ENCODE peak calls at places on chromosomes 6 and 20, in seven cellular contexts. M is neural progenitor cell; H is cardiac fibroblast; C is tibial artery; U is GM23338; J is GM12865; L is CD8-positive, alpha-beta T cell. X is an unnamed sample.
A peak's percentile ranks its signal among the peaks of the same experiment; 100 is the strongest.

GRCh38 chr6:122049341-122049740 is 350.1 kb upstream of the HSF2 start:
- DNase-seq in M (peak; percentile 50), U (peak; percentile 33), H (peak; percentile 25), C (no peak), L (no peak), J (no peak), X (peak; percentile 38)

GRCh38 chr6:26217714-26218075 is 130.5 kb downstream of the HFE start:
- DNase-seq in M (peak; percentile 70), C (no peak), H (peak; percentile 59), U (peak; percentile 70), L (no peak), J (peak; percentile 66), X (no peak)

GRCh38 chr6:816510-817084 is 123.7 kb upstream of the EXOC2 start:
- DNase-seq in J (no peak), U (no peak), L (no peak), C (no peak), H (no peak), M (no peak), X (no peak)

GRCh38 chr6:219641-220198 is 72.6 kb upstream of the DUSP22 start:
- DNase-seq in C (peak; percentile 79), U (peak; percentile 37), L (no peak), M (peak; percentile 48), H (peak; percentile 48), J (peak; percentile 69), X (peak; percentile 11)

GRCh38 chr6:27582928-27583725 is 110.2 kb upstream of the ZNF184 start:
- DNase-seq in J (peak; percentile 81), U (peak; percentile 72), H (peak; percentile 85), M (peak; percentile 58), L (no peak), C (no peak), X (peak; percentile 66)

GRCh38 chr20:4534315-4534714 is 187.4 kb upstream of the PRND start:
- DNase-seq in C (no peak), H (no peak), L (no peak), U (no peak), J (no peak), M (no peak), X (peak; percentile 15)

GRCh38 chr6:133242761-133243590 is 1.8 kb downstream of the EYA4 start:
- DNase-seq in M (peak; percentile 66), U (peak; percentile 45), C (no peak), J (no peak), H (no peak), L (no peak), X (no peak)

GRCh38 chr6:131348572-131348971 is 213.3 kb downstream of the AKAP7 start:
- DNase-seq in J (no peak), L (no peak), H (no peak), C (no peak), M (peak; percentile 20), U (no peak), X (no peak)

GRCh38 chr6:99146716-99147115 is 199.0 kb upstream of the FBXL4 start:
- DNase-seq in L (no peak), M (no peak), C (no peak), U (no peak), J (no peak), H (no peak), X (no peak)

GRCh38 chr6:5995705-5996686 is 10.7 kb downstream of the NRN1 start:
- DNase-seq in M (peak; percentile 91), L (no peak), C (peak; percentile 88), J (no peak), U (peak; percentile 92), H (peak; percentile 28), X (peak; percentile 87)

GRCh38 chr6:168414696-168415095 is 26.3 kb upstream of the SMOC2 start:
- DNase-seq in J (no peak), L (no peak), H (peak; percentile 28), M (no peak), U (no peak), C (no peak), X (no peak)

GRCh38 chr6:26269406-26270120 is 95.4 kb upstream of the BTN3A2 start:
- DNase-seq in U (no peak), C (no peak), J (peak; percentile 46), H (peak; percentile 17), M (no peak), L (no peak), X (no peak)

GRCh38 chr6:35042041-35042440 is 99.1 kb downstream of the TCP11 start:
- DNase-seq in L (no peak), C (no peak), M (no peak), J (no peak), U (no peak), H (no peak), X (no peak)

GRCh38 chr6:134830945-134831344 is 119.0 kb downstream of the ALDH8A1 start:
- DNase-seq in J (no peak), C (no peak), L (no peak), M (no peak), H (no peak), U (no peak), X (no peak)

GRCh38 chr20:24376523-24377085 is 92.8 kb upstream of the SYNDIG1 start:
- DNase-seq in H (peak; percentile 56), L (no peak), U (no peak), J (no peak), M (no peak), C (no peak), X (peak; percentile 64)
- TF ChIP-seq CTCF in H (no peak), L (no peak), U (no peak), J (no peak), M (no peak), C (no peak), X (no peak)

GRCh38 chr6:46287681-46288080 is 116.9 kb upstream of the ENPP5 start:
- DNase-seq in M (no peak), J (no peak), H (no peak), U (no peak), L (no peak), C (no peak), X (no peak)

GRCh38 chr6:46284472-46284871 is 113.7 kb upstream of the ENPP5 start:
- DNase-seq in U (no peak), L (no peak), H (no peak), J (no peak), C (no peak), M (no peak), X (no peak)

GRCh38 chr6:46289865-46290264 is 119.1 kb upstream of the ENPP5 start:
- DNase-seq in U (no peak), M (no peak), C (no peak), L (no peak), H (no peak), J (no peak), X (no peak)

GRCh38 chr6:46288863-46289262 is 118.1 kb upstream of the ENPP5 start:
- DNase-seq in L (no peak), C (no peak), J (peak; percentile 21), U (no peak), H (no peak), M (no peak), X (no peak)

DNA sequence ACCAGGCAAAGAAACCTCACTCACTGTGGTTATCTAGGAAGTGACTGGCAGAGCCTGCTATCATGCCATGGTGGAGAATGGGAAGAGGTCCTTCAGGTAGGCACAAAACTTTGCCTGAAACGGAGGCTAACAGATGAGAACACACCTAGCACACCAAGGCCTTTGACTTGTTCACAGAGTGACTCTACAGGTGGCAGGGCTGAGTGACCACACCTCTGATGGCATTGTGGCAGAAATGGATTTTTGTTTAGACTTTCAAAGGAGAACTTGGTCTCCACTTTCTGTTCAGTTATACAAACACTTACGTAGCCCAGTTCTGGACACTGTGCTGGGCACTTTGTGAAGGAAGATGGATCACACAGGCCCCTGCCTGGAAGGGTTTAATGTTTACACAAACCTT is 116.3 kb upstream of the ENPP5 start:
- DNase-seq in L (no peak), H (no peak), U (no peak), M (no peak), C (no peak), J (no peak), X (no peak)
- H3K4me3 ChIP-seq in L (no peak overlapping the region), H (no peak overlapping the region), U (no peak overlapping the region), M (no peak overlapping the region), C (no peak overlapping the region), J (no peak overlapping the region), X (no peak overlapping the region)

GRCh38 chr20:23634044-23634801 is 3.5 kb downstream of the CST3 start:
- DNase-seq in C (no peak), H (no peak), L (no peak), U (no peak), M (no peak), J (no peak), X (no peak)
- TF ChIP-seq CTCF in C (no peak), H (no peak), L (no peak), U (no peak), M (no peak), J (no peak), X (no peak)

DNA sequence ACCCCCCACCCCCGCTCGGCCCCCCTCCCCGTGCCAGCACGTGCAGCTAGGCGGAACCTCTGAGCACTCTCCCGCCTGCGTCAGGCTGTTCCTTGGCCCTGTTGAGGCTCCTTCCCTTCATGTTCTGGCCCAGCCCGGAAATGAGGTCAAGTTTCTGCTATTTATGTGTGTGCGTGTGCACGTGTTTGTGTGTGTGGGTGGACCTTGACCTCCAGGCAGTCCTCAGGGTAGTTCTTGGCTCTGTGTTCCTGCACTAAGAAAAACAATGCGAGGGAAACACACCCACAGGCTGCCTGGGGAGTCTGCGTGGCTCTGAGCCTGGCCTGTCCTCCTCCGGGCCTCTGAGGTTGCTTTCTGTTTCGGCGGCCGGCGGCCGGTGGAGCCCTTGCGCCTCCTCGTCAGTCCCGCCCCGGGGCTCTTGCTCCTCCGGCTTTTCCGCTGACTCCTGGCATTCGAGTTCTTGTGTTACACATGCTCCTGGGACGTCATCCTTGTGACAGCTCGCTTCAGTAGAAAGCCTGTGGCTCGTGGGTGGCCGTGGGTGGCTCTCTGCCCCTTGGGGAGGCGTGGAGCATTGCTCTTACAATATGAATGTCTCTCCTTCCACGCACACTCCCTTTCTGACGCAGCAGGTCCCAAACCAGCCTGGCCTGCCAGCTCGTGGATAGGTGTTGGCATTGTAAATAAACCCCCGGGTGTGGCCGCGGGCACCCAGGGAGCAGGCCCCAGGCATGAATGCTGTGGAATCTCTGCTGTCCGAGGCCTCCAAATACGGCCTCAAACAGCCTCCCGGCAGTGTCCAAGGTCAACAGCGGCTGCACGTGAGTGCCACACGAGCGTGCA is 10.0 kb downstream of the SLCO4A1 start:
- DNase-seq in H (peak; percentile 97), U (peak; percentile 61), M (peak; percentile 39), J (peak; percentile 94), L (peak; percentile 58), C (peak; percentile 98), X (peak; percentile 97)
- H3K4me3 ChIP-seq in H (peak overlapping the region; percentile 38), U (no peak overlapping the region), M (no peak overlapping the region), J (peak overlapping the region; percentile 49), L (peak overlapping the region; percentile 35), C (peak overlapping the region; percentile 39), X (peak overlapping the region; percentile 40)

DNA sequence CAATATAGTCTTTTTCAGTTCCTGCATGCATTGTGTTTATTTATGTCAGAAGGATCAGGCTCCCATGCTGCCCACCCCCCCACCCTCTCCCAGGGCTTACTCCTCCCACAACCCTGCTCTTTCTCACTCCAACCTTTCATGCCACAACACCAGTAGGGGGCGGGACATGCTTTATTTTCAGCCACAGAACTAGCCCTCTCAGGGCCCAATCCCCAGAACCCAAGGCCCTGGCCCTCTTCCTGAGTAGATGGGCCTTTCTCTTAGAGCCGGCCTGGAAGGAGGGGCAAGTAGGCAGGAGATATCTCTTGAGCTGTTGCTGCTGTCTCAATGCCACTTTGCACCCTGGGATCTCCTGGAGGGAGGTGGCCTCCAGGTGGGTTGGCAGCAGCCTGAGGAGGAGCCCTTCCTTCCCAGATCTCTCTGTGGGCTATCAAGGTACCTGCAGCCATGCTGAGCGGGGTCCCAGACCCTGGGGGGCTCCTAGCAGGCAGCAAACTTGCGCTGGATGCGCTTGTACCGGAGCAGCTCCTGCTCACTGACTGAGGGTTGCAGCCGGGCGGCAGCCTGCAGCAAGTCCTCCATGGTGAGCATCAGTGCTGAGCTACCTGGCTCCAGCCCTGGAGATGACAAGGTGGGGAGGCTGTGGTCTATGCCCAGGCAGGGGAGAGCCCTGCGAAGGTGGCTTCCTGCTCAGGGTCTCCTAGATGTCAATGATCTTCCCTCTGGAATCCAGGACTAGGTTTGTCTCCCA is 3.5 kb downstream of the GNMT start:
- DNase-seq in M (peak; percentile 84), L (no peak), J (peak; percentile 51), U (peak; percentile 96), C (no peak), H (peak; percentile 63), X (peak; percentile 30)
- TF ChIP-seq CTCF in M (peak; percentile 57), L (no peak), J (no peak), U (peak; percentile 52), C (no peak), H (peak; percentile 37), X (peak; percentile 27)